ENCODE peak calls at places on chromosomes 4 and X, in seven cellular contexts. I is K562, Q is Peyer's patch, B is IMR-90, U is stomach, L is bronchial epithelial cell, M is pancreas. C is an unnamed sample.

GRCh38 chr4:146654976-146655761 is 16.5 kb downstream of the POU4F2 start:
- DNase-seq in I (no peak), Q (no peak), B (peak; percentile 7), U (no peak), L (no peak), M (no peak), C (no peak)

GRCh38 chr4:106114284-106114683 is 201.7 kb downstream of the TBCK start:
- DNase-seq in I (no peak), Q (no peak), B (no peak), U (no peak), L (peak; percentile 15), M (no peak), C (no peak)

GRCh38 chrX:47628980-47629379 is 750 bp downstream of the CFP start:
- DNase-seq in I (no peak), Q (no peak), B (no peak), U (no peak), L (peak; percentile 19), M (no peak), C (no peak)

GRCh38 chrX:13485167-13485566 is 84.2 kb upstream of the EGFL6 start:
- DNase-seq in I (no peak), Q (no peak), B (no peak), U (no peak), L (peak; percentile 33), M (no peak), C (no peak)

GRCh38 chrX:39752820-39753219 is 344.9 kb downstream of the BCOR start:
- DNase-seq in I (no peak), Q (no peak), B (peak; percentile 29), U (peak; percentile 32), L (peak; percentile 27), M (no peak), C (no peak)

GRCh38 chrX:134172588-134173259 is 64.3 kb upstream of the CCDC160 start:
- DNase-seq in I (no peak), Q (peak; percentile 35), B (no peak), U (peak; percentile 27), L (no peak), M (peak; percentile 6), C (peak; percentile 42)

GRCh38 chrX:76076124-76076523 is 96.7 kb upstream of the PBDC1 start:
- DNase-seq in I (no peak), Q (no peak), B (no peak), U (no peak), L (no peak), M (no peak), C (no peak)

GRCh38 chrX:22135994-22136684 is 104.0 kb downstream of the PHEX start:
- DNase-seq in I (peak; percentile 27), Q (no peak), B (peak; percentile 60), U (no peak), L (peak; percentile 88), M (peak; percentile 31), C (no peak)

GRCh38 chr4:156827519-156827918 is 144.1 kb downstream of the PDGFC start:
- DNase-seq in I (no peak), Q (no peak), B (no peak), U (no peak), L (no peak), M (no peak), C (no peak)

GRCh38 chr4:4614925-4615678 is 73.3 kb upstream of the STX18 start:
- DNase-seq in I (no peak), Q (no peak), B (peak; percentile 66), U (no peak), L (no peak), M (no peak), C (no peak)

GRCh38 chr4:103719320-103720204 is at the start of gene TACR3:
- DNase-seq in I (no peak), Q (no peak), B (no peak), U (no peak), L (no peak), M (no peak), C (no peak)

GRCh38 chr4:28287837-28288236 is 1427.2 kb downstream of the STIM2 start:
- DNase-seq in I (no peak), Q (no peak), B (peak; percentile 100), U (no peak), L (peak; percentile 97), M (no peak), C (no peak)

GRCh38 chrX:139508099-139508498 is 22.4 kb upstream of the F9 start:
- DNase-seq in I (no peak), Q (no peak), B (no peak), U (no peak), L (no peak), M (no peak), C (no peak)

GRCh38 chr4:87179751-87180150 is 40.7 kb downstream of the KLHL8 start:
- DNase-seq in I (no peak), Q (no peak), B (peak; percentile 67), U (no peak), L (no peak), M (no peak), C (no peak)

GRCh38 chr4:40299704-40300336 is 35.3 kb upstream of the CHRNA9 start:
- DNase-seq in I (no peak), Q (no peak), B (no peak), U (peak; percentile 52), L (peak; percentile 62), M (no peak), C (no peak)

GRCh38 chr4:25367004-25367621 is 9.9 kb upstream of the ANAPC4 start:
- DNase-seq in I (peak; percentile 20), Q (no peak), B (peak; percentile 59), U (no peak), L (peak; percentile 44), M (no peak), C (no peak)

GRCh38 chr4:39455486-39455885 is 3.2 kb downstream of the RPL9 start:
- DNase-seq in I (no peak), Q (no peak), B (no peak), U (no peak), L (no peak), M (no peak), C (no peak)

GRCh38 chrX:38045697-38046096 is 39.3 kb downstream of the SYTL5 start:
- DNase-seq in I (no peak), Q (no peak), B (no peak), U (peak; percentile 51), L (peak; percentile 58), M (peak; percentile 4), C (no peak)

GRCh38 chrX:134388161-134389109 is 71.5 kb upstream of the HPRT1 start:
- DNase-seq in I (no peak), Q (no peak), B (no peak), U (no peak), L (no peak), M (no peak), C (no peak)

GRCh38 chr4:69617083-69617694 is 22.3 kb downstream of the UGT2A2 start:
- DNase-seq in I (no peak), Q (no peak), B (peak; percentile 12), U (no peak), L (peak; percentile 59), M (no peak), C (no peak)

GRCh38 chr4:82293304-82293703 is 80.5 kb downstream of the HNRNPD start:
- DNase-seq in I (no peak), Q (no peak), B (no peak), U (no peak), L (no peak), M (no peak), C (no peak)

GRCh38 chrX:27968891-27969290 is 12.4 kb downstream of the DCAF8L1 start:
- DNase-seq in I (no peak), Q (no peak), B (no peak), U (no peak), L (peak; percentile 27), M (no peak), C (no peak)

GRCh38 chr4:121998024-121998423 is 46.2 kb upstream of the TRPC3 start:
- DNase-seq in I (no peak), Q (no peak), B (no peak), U (no peak), L (peak; percentile 25), M (no peak), C (no peak)

GRCh38 chrX:41526925-41527324 is 79.8 kb downstream of the NYX start:
- DNase-seq in I (no peak), Q (no peak), B (peak; percentile 65), U (no peak), L (peak; percentile 52), M (no peak), C (no peak)

GRCh38 chrX:41526268-41526667 is 79.1 kb downstream of the NYX start:
- DNase-seq in I (no peak), Q (no peak), B (no peak), U (no peak), L (no peak), M (no peak), C (no peak)

GRCh38 chrX:41529221-41529620 is 82.1 kb downstream of the NYX start:
- DNase-seq in I (no peak), Q (no peak), B (no peak), U (no peak), L (no peak), M (no peak), C (no peak)

GRCh38 chrX:41530082-41530481 is 82.9 kb downstream of the NYX start:
- DNase-seq in I (no peak), Q (no peak), B (no peak), U (no peak), L (no peak), M (no peak), C (no peak)

GRCh38 chrX:41528784-41529183 is 81.6 kb downstream of the NYX start:
- DNase-seq in I (no peak), Q (no peak), B (no peak), U (no peak), L (no peak), M (no peak), C (no peak)
- H3K27me3 ChIP-seq in I (no peaks in the 10 kb centered on the region), Q (no peaks in the 10 kb centered on the region), B (peaks cover 7% of the 10 kb centered on the region), U (no peaks in the 10 kb centered on the region), L (no peaks in the 10 kb centered on the region), M (no peaks in the 10 kb centered on the region), C (no peaks in the 10 kb centered on the region)

DNA sequence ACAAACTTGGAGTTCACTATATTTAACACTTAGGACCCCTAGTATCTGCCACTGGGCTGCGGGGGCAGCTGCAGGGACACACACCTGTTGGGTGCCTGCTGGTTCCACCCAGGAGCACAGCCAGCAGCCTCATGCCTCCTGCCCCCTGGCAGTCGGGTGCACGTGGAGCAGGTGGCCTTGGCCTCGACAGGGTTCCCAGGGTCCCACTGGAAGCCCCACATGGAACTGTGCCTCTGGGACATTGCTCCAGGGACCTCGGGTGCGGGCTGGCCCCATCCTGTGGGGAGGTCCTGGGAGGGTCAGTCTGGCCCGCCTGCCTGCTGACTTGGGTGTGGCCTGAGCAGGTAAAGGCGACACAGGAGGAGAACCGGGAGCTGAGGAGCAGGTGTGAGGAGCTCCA is 18.0 kb downstream of the TACC3 start:
- DNase-seq in I (no peak), Q (no peak), B (no peak), U (no peak), L (no peak), M (no peak), C (no peak)
- H3K27me3 ChIP-seq in I (no peaks in the 10 kb centered on the region), Q (no peaks in the 10 kb centered on the region), B (no peaks in the 10 kb centered on the region), U (no peaks in the 10 kb centered on the region), L (no peaks in the 10 kb centered on the region), M (no peaks in the 10 kb centered on the region), C (no peaks in the 10 kb centered on the region)

DNA sequence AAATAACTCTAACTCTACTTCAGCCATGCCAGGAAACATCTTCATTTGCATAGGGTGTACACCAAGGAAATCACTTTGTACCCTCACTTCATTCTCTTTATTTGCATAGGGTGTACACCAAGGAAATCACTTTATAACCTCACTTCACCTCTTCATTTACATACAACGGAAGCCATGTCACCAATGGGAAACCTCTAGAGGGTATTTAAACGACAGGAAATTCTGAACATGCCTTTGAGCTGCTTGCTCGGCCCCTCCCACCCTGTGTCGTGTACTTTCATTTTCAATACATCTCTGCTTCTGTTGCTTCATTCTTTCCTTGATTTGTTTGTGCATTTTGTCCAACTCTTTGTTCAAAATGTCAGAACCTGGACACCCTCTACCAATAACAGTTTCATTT is 848.1 kb upstream of the FRG1 start:
- DNase-seq in I (no peak), Q (no peak), B (peak; percentile 42), U (no peak), L (no peak), M (no peak), C (no peak)
- H3K27me3 ChIP-seq in I (no peaks in the 10 kb centered on the region), Q (no peaks in the 10 kb centered on the region), B (no peaks in the 10 kb centered on the region), U (no peaks in the 10 kb centered on the region), L (no peaks in the 10 kb centered on the region), M (no peaks in the 10 kb centered on the region), C (no peaks in the 10 kb centered on the region)

GRCh38 chr4:8652181-8653078 is 59.9 kb downstream of the CPZ start:
- DNase-seq in I (no peak), Q (no peak), B (no peak), U (peak; percentile 19), L (no peak), M (no peak), C (no peak)
- H3K27me3 ChIP-seq in I (peaks cover 79% of the 10 kb centered on the region), Q (no peaks in the 10 kb centered on the region), B (peaks cover 20% of the 10 kb centered on the region), U (no peaks in the 10 kb centered on the region), L (no peaks in the 10 kb centered on the region), M (no peaks in the 10 kb centered on the region), C (no peaks in the 10 kb centered on the region)

C was measured in CD4-positive, alpha-beta T cell.